ENCODE peak calls at places on chromosomes 1 and 21, in nine cellular contexts. R, A, J, H, D, I, P, V and T are unnamed samples.

GRCh38 chr1:196444628-196445027 is 163.6 kb downstream of the KCNT2 start:
- DNase-seq in R (no peak), A (no peak), J (no peak), H (no peak), D (no peak), I (no peak), P (no peak), V (no peak), T (no peak)

GRCh38 chr1:241972703-241973375 is 15.3 kb downstream of the BECN2 start:
- DNase-seq in R (no peak), A (peak; percentile 70), J (no peak), H (peak; percentile 54), D (no peak), I (no peak), P (peak; percentile 74), V (peak; percentile 62), T (no peak)

GRCh38 chr1:175514309-175515001 is 228.9 kb downstream of the TNR start:
- DNase-seq in R (no peak), A (no peak), J (no peak), H (no peak), D (no peak), I (no peak), P (no peak), V (peak; percentile 25), T (no peak)

GRCh38 chr1:47617381-47618221 is 179.8 kb downstream of the FOXD2 start:
- DNase-seq in R (no peak), A (no peak), J (no peak), H (no peak), D (no peak), I (no peak), P (no peak), V (no peak), T (no peak)

GRCh38 chr1:150967936-150968335 is 6.7 kb downstream of the CERS2 start:
- DNase-seq in R (no peak), A (no peak), J (no peak), H (no peak), D (no peak), I (no peak), P (no peak), V (no peak), T (no peak)

GRCh38 chr1:2135425-2135824 is 59.1 kb downstream of the FAAP20 start:
- DNase-seq in R (peak; percentile 60), A (no peak), J (peak; percentile 35), H (peak; percentile 94), D (peak; percentile 90), I (no peak), P (peak; percentile 59), V (peak; percentile 58), T (no peak)

GRCh38 chr1:86507935-86508582 is 38.8 kb upstream of the CLCA4 start:
- DNase-seq in R (no peak), A (peak; percentile 63), J (no peak), H (peak; percentile 42), D (no peak), I (peak; percentile 19), P (peak; percentile 54), V (peak; percentile 12), T (no peak)

GRCh38 chr1:157105988-157106812 is 6.6 kb upstream of the ETV3L start:
- DNase-seq in R (no peak), A (no peak), J (peak; percentile 35), H (peak; percentile 91), D (no peak), I (no peak), P (no peak), V (no peak), T (peak; percentile 84)

GRCh38 chr1:224564491-224565084 is 51.5 kb upstream of the CNIH3 start:
- DNase-seq in R (no peak), A (no peak), J (no peak), H (no peak), D (no peak), I (no peak), P (no peak), V (no peak), T (no peak)

GRCh38 chr1:67672260-67672803 is 12.7 kb upstream of the GADD45A start:
- DNase-seq in R (no peak), A (no peak), J (no peak), H (no peak), D (no peak), I (no peak), P (no peak), V (no peak), T (no peak)

GRCh38 chr1:220784751-220785150 is 2.0 kb upstream of the MTARC1 start:
- DNase-seq in R (no peak), A (no peak), J (no peak), H (no peak), D (no peak), I (no peak), P (no peak), V (no peak), T (no peak)

GRCh38 chr1:54402896-54403295 is 3.3 kb downstream of the SSBP3 start:
- DNase-seq in R (no peak), A (no peak), J (no peak), H (no peak), D (no peak), I (no peak), P (no peak), V (no peak), T (no peak)

GRCh38 chr1:93079685-93080141 is 630 bp downstream of the MTF2 start:
- DNase-seq in R (peak; percentile 22), A (peak; percentile 78), J (peak; percentile 21), H (no peak), D (no peak), I (no peak), P (peak; percentile 54), V (peak; percentile 46), T (peak; percentile 21)

GRCh38 chr1:240732390-240732789 is 120.4 kb upstream of the GREM2 start:
- DNase-seq in R (no peak), A (peak; percentile 88), J (no peak), H (peak; percentile 50), D (no peak), I (peak; percentile 12), P (peak; percentile 78), V (no peak), T (peak; percentile 67)

GRCh38 chr21:27026501-27026900 is 59.6 kb upstream of the ADAMTS5 start:
- DNase-seq in R (no peak), A (peak; percentile 62), J (no peak), H (no peak), D (no peak), I (no peak), P (no peak), V (no peak), T (no peak)

GRCh38 chr1:180563013-180563827 is 4.5 kb downstream of the OVAAL start:
- DNase-seq in R (no peak), A (no peak), J (no peak), H (peak; percentile 60), D (no peak), I (no peak), P (no peak), V (no peak), T (no peak)

GRCh38 chr1:3409737-3410434 is 44.6 kb upstream of the ARHGEF16 start:
- DNase-seq in R (peak; percentile 56), A (peak; percentile 25), J (peak; percentile 39), H (peak; percentile 54), D (no peak), I (no peak), P (peak; percentile 85), V (peak; percentile 72), T (no peak)
- TF ChIP-seq CTCF in R (peak; percentile 59), A (no peak), J (peak; percentile 60), H (peak; percentile 85), D (peak; percentile 42), I (peak; percentile 46), P (peak; percentile 67), V (peak; percentile 59), T (no peak)

DNA sequence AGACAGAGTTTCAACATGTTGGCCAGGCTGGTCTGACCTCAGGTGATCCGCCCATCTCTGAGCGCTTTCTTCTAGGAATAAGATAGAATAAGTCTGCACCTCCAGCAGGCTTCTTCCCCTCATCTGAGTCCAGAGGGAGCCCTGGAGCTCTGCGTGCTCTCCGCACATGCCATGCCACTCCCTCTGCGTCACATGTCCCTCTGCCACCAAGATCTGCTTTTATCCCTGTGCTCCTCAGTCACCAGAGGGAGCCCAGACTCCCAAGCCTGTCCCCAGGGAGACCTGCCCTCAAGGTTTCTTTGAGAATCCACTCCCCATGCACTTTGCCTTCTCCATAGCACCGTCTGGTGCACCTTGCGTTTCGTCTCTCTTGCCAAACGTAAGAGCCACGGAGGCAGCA is 213.0 kb downstream of the CAMTA1 start:
- DNase-seq in R (no peak), A (peak; percentile 72), J (no peak), H (no peak), D (no peak), I (peak; percentile 86), P (peak; percentile 55), V (no peak), T (no peak)
- TF ChIP-seq CTCF in R (no peak), A (peak; percentile 37), J (no peak), H (no peak), D (no peak), I (peak; percentile 64), P (no peak), V (no peak), T (no peak)

GRCh38 chr1:163068716-163069115 is 445 bp upstream of the RGS4 start:
- DNase-seq in R (peak; percentile 16), A (no peak), J (no peak), H (no peak), D (no peak), I (no peak), P (no peak), V (no peak), T (no peak)
- TF ChIP-seq CTCF in R (no peak), A (no peak), J (no peak), H (no peak), D (no peak), I (no peak), P (no peak), V (no peak), T (no peak)

GRCh38 chr1:6986281-6986680 is 201.0 kb downstream of the CAMTA1 start:
- DNase-seq in R (no peak), A (no peak), J (no peak), H (no peak), D (no peak), I (no peak), P (no peak), V (no peak), T (no peak)

GRCh38 chr1:6989506-6990159 is 204.4 kb downstream of the CAMTA1 start:
- DNase-seq in R (no peak), A (no peak), J (no peak), H (no peak), D (no peak), I (no peak), P (peak; percentile 62), V (no peak), T (no peak)

GRCh38 chr1:6988796-6989195 is 203.5 kb downstream of the CAMTA1 start:
- DNase-seq in R (no peak), A (no peak), J (no peak), H (no peak), D (no peak), I (no peak), P (no peak), V (no peak), T (no peak)

GRCh38 chr1:6985528-6986276 is 200.4 kb downstream of the CAMTA1 start:
- DNase-seq in R (no peak), A (no peak), J (no peak), H (no peak), D (no peak), I (no peak), P (no peak), V (no peak), T (no peak)

DNA sequence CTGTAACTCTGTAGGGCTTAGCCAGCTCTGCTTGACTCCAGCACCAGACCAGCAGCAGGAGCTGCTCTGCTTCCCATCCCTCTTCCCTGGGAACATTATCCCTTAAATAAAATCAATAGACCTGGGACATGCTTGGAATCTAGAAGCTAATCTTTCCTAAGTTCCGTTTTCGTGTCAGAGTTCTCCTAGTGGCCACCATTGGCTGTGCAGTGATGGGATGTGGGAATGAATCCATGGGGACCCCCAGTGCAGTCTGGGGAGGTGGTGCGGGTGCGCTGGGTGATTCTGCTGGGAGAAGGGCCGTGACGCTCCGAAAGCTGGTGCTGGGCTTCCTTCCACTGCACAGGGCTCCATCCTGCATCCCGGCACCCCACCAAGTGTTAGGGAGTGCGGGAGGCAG is 202.7 kb downstream of the CAMTA1 start:
- DNase-seq in R (no peak), A (peak; percentile 52), J (no peak), H (no peak), D (no peak), I (no peak), P (no peak), V (no peak), T (no peak)
- TF ChIP-seq CTCF in R (no peak), A (peak; percentile 55), J (no peak), H (peak; percentile 39), D (no peak), I (peak; percentile 11), P (peak; percentile 38), V (peak; percentile 8), T (no peak)